ENCODE peak calls at places on chromosomes 16 and 17, in ten cellular contexts. G is fibroblast of gingiva; O is anterior cingulate cortex; B is stimulated activated CD8-positive, alpha-beta memory T cell treated with anti-CD3 and anti-CD28 coated beads, Interleukin-2, amount 100 ng/mL, for 48 hours; Q is NCI-H69; S is NB4; U is H54; I is activated naive CD4-positive, alpha-beta T cell treated with anti-CD3 and anti-CD28 coated beads for 36 hours; X is psoas muscle; D is germinal center. T is an unnamed sample.

GRCh38 chr16:69199382-69199781 is 12.4 kb downstream of the SNTB2 start:
- DNase-seq in S (peak; percentile 66), I (no peak), O (no peak), X (peak; percentile 42), D (no peak), Q (no peak), U (no peak), G (peak; percentile 64), B (no peak), T (no peak)

GRCh38 chr17:80123791-80124190 is 22.4 kb downstream of the GAA start:
- DNase-seq in B (no peak), S (no peak), I (no peak), U (no peak), O (no peak), Q (no peak), X (no peak), D (no peak), G (no peak), T (no peak)

GRCh38 chr16:26911436-26911835 is 155.3 kb upstream of the C16orf82 start:
- DNase-seq in I (no peak), S (no peak), B (no peak), G (no peak), D (no peak), Q (no peak), U (no peak), O (no peak), X (no peak), T (no peak)

GRCh38 chr16:84928679-84929420 is 82.5 kb downstream of the ZDHHC7 start:
- DNase-seq in O (no peak), X (peak; percentile 87), I (no peak), U (peak; percentile 56), S (no peak), G (peak; percentile 31), B (no peak), D (no peak), Q (peak; percentile 3), T (no peak)

GRCh38 chr17:17227608-17228520 is 9.1 kb downstream of the FLCN start:
- DNase-seq in O (no peak), X (no peak), D (no peak), I (no peak), G (no peak), U (no peak), S (no peak), Q (no peak), B (no peak), T (no peak)

GRCh38 chr16:7397901-7398300 is 65.3 kb downstream of the RBFOX1 start:
- DNase-seq in S (no peak), X (no peak), O (no peak), D (no peak), I (no peak), Q (no peak), U (peak; percentile 10), G (no peak), B (no peak), T (no peak)

GRCh38 chr17:16882243-16882925 is 89.5 kb downstream of the TNFRSF13B start:
- DNase-seq in O (no peak), I (no peak), X (no peak), B (no peak), D (no peak), S (no peak), Q (no peak), G (no peak), U (no peak), T (no peak)

GRCh38 chr16:54932737-54933254 is 2.1 kb downstream of the IRX5 start:
- DNase-seq in Q (no peak), S (no peak), X (no peak), I (no peak), B (no peak), U (no peak), D (no peak), G (no peak), O (no peak), T (no peak)

GRCh38 chr17:5035356-5035755 is at the start of gene SLC52A1:
- DNase-seq in B (no peak), S (no peak), U (no peak), G (no peak), Q (peak; percentile 6), D (no peak), O (no peak), X (no peak), I (no peak), T (no peak)

GRCh38 chr16:30357085-30357714 is 2.1 kb upstream of the CD2BP2 start:
- DNase-seq in B (no peak), Q (no peak), G (no peak), D (no peak), X (no peak), I (no peak), U (no peak), O (no peak), S (no peak), T (no peak)

GRCh38 chr16:84198401-84198800 is 7.4 kb downstream of the ADAD2 start:
- DNase-seq in Q (peak; percentile 4), G (peak; percentile 72), I (no peak), O (no peak), D (no peak), B (no peak), U (no peak), X (no peak), S (peak; percentile 43), T (no peak)

GRCh38 chr17:58304735-58305486 is 23.7 kb downstream of the TSPOAP1 start:
- DNase-seq in O (no peak), I (no peak), G (no peak), S (no peak), B (no peak), Q (no peak), U (no peak), D (no peak), X (no peak), T (no peak)

T was measured in OCI-M1.